ENCODE peak calls at places on chromosomes 7 and 10, in nine cellular contexts. B, Q, R, X, A, D, C, M and Z are unnamed samples.

GRCh38 chr10:61042533-61042932 is 98.5 kb upstream of the RHOBTB1 start:
- DNase-seq in B (no peak), Q (no peak), R (no peak), X (no peak), A (no peak), D (no peak), C (no peak), M (no peak), Z (no peak)

GRCh38 chr7:105487559-105488218 is 34.4 kb downstream of the PUS7 start:
- DNase-seq in B (no peak), Q (no peak), R (peak), X (peak), A (peak), D (peak), C (no peak), M (peak), Z (no peak)

GRCh38 chr7:857661-858060 is 18.7 kb upstream of the GET4 start:
- DNase-seq in B (no peak), Q (no peak), R (no peak), X (no peak), A (no peak), D (no peak), C (no peak), M (no peak), Z (no peak)

GRCh38 chr10:121633056-121633455 is 34.8 kb upstream of the FGFR2 start:
- DNase-seq in B (no peak), Q (no peak), R (no peak), X (no peak), A (no peak), D (no peak), C (no peak), M (no peak), Z (no peak)

GRCh38 chr10:118220346-118220745 is 121.8 kb downstream of the FAM204A start:
- DNase-seq in B (no peak), Q (no peak), R (no peak), X (no peak), A (no peak), D (no peak), C (no peak), M (no peak), Z (no peak)

GRCh38 chr7:46162582-46162981 is 241.5 kb upstream of the IGFBP3 start:
- DNase-seq in B (no peak), Q (no peak), R (no peak), X (no peak), A (no peak), D (no peak), C (no peak), M (no peak), Z (no peak)

GRCh38 chr7:158541330-158542010 is 46.2 kb downstream of the PTPRN2 start:
- DNase-seq in B (no peak), Q (no peak), R (no peak), X (no peak), A (no peak), D (no peak), C (peak), M (no peak), Z (no peak)

GRCh38 chr10:83897626-83898025 is 241.7 kb upstream of the GHITM start:
- DNase-seq in B (no peak), Q (no peak), R (no peak), X (no peak), A (no peak), D (no peak), C (no peak), M (no peak), Z (no peak)

GRCh38 chr7:96719164-96719563 is 9.5 kb upstream of the SEM1 start:
- DNase-seq in B (no peak), Q (no peak), R (no peak), X (no peak), A (no peak), D (no peak), C (no peak), M (no peak), Z (no peak)

GRCh38 chr10:97921581-97922377 is 72.1 kb downstream of the GOLGA7B start:
- DNase-seq in B (no peak), Q (no peak), R (peak), X (no peak), A (no peak), D (no peak), C (no peak), M (no peak), Z (no peak)

GRCh38 chr7:152621426-152621825 is 54.5 kb downstream of the XRCC2 start:
- DNase-seq in B (no peak), Q (no peak), R (no peak), X (no peak), A (no peak), D (no peak), C (no peak), M (no peak), Z (no peak)

GRCh38 chr10:104767282-104767681 is 126.2 kb downstream of the SORCS3 start:
- DNase-seq in B (no peak), Q (no peak), R (no peak), X (no peak), A (no peak), D (no peak), C (no peak), M (no peak), Z (no peak)

GRCh38 chr7:24457215-24457549 is 116.1 kb upstream of the PALS2 start:
- DNase-seq in B (no peak), Q (no peak), R (no peak), X (peak), A (no peak), D (no peak), C (no peak), M (no peak), Z (no peak)

GRCh38 chr7:54992876-54993490 is 25.8 kb upstream of the EGFR start:
- DNase-seq in B (no peak), Q (no peak), R (no peak), X (no peak), A (peak), D (peak), C (no peak), M (no peak), Z (no peak)

GRCh38 chr10:98748298-98748697 is 301.6 kb upstream of the HPS1 start:
- DNase-seq in B (no peak), Q (no peak), R (no peak), X (peak), A (peak), D (peak), C (peak), M (peak), Z (no peak)

GRCh38 chr7:20665096-20665495 is 49.6 kb downstream of the ABCB5 start:
- DNase-seq in B (no peak), Q (no peak), R (no peak), X (no peak), A (no peak), D (no peak), C (no peak), M (no peak), Z (no peak)

GRCh38 chr7:13850185-13850752 is 139.2 kb downstream of the ETV1 start:
- DNase-seq in B (peak), Q (peak), R (no peak), X (peak), A (peak), D (peak), C (peak), M (peak), Z (no peak)

GRCh38 chr7:93894426-93894825 is 3.9 kb upstream of the TFPI2 start:
- DNase-seq in B (no peak), Q (no peak), R (no peak), X (no peak), A (no peak), D (no peak), C (no peak), M (no peak), Z (no peak)

GRCh38 chr7:92621026-92621540 is 30.9 kb upstream of the FAM133B start:
- DNase-seq in B (peak), Q (peak), R (peak), X (peak), A (peak), D (peak), C (peak), M (peak), Z (no peak)

GRCh38 chr7:23473848-23474097 is 3.5 kb upstream of the IGF2BP3 start:
- DNase-seq in B (no peak), Q (no peak), R (no peak), X (no peak), A (no peak), D (no peak), C (no peak), M (no peak), Z (no peak)

GRCh38 chr7:142301299-142301698 is 43.4 kb upstream of the PRSS58 start:
- DNase-seq in B (no peak), Q (no peak), R (no peak), X (no peak), A (no peak), D (no peak), C (no peak), M (no peak), Z (no peak)

GRCh38 chr7:100891555-100891954 is 2.0 kb upstream of the UFSP1 start:
- DNase-seq in B (no peak), Q (no peak), R (no peak), X (peak), A (no peak), D (no peak), C (peak), M (no peak), Z (no peak)

GRCh38 chr7:149881328-149882263 is 7.8 kb downstream of the ATP6V0E2 start:
- DNase-seq in B (peak), Q (no peak), R (no peak), X (no peak), A (no peak), D (no peak), C (peak), M (no peak), Z (no peak)

GRCh38 chr7:80496586-80496985 is 15.3 kb downstream of the GNAT3 start:
- DNase-seq in B (no peak), Q (no peak), R (no peak), X (no peak), A (no peak), D (no peak), C (no peak), M (no peak), Z (no peak)

GRCh38 chr10:8691498-8692017 is 637.1 kb downstream of the GATA3 start:
- DNase-seq in B (no peak), Q (no peak), R (no peak), X (no peak), A (no peak), D (no peak), C (no peak), M (no peak), Z (no peak)

GRCh38 chr7:3559178-3559765 is 258.2 kb downstream of the SDK1 start:
- DNase-seq in B (peak), Q (no peak), R (peak), X (peak), A (peak), D (peak), C (no peak), M (peak), Z (no peak)

GRCh38 chr7:134927723-134928122 is 58.6 kb upstream of the AGBL3 start:
- DNase-seq in B (no peak), Q (no peak), R (no peak), X (no peak), A (no peak), D (no peak), C (no peak), M (no peak), Z (no peak)

GRCh38 chr7:2757361-2757903 is 69.4 kb downstream of the AMZ1 start:
- DNase-seq in B (no peak), Q (no peak), R (peak), X (peak), A (peak), D (peak), C (peak), M (peak), Z (no peak)

GRCh38 chr7:131182446-131183075 is 145.1 kb upstream of the MKLN1 start:
- DNase-seq in B (no peak), Q (no peak), R (no peak), X (no peak), A (no peak), D (no peak), C (no peak), M (no peak), Z (no peak)

GRCh38 chr7:21364838-21365267 is 63.0 kb upstream of the SP4 start:
- DNase-seq in B (no peak), Q (no peak), R (no peak), X (no peak), A (no peak), D (no peak), C (no peak), M (no peak), Z (no peak)

GRCh38 chr7:137096607-137097006 is 228.2 kb downstream of the CHRM2 start:
- DNase-seq in B (no peak), Q (no peak), R (no peak), X (no peak), A (no peak), D (peak), C (no peak), M (no peak), Z (no peak)

GRCh38 chr7:101146-101545 is 91.2 kb upstream of the FAM20C start:
- DNase-seq in B (no peak), Q (no peak), R (no peak), X (no peak), A (no peak), D (no peak), C (no peak), M (no peak), Z (no peak)